ENCODE peak calls at places on chromosomes 6 and 20, in seven cellular contexts. One of them, this sample, is unnamed.

GRCh38 chr6:133632206-133632605 is 256.7 kb upstream of the TCF21 start:
- DNase-seq in B cell: no peak
- DNase-seq in cerebellum: no peak
- DNase-seq in amniotic stem cell: no peak
- DNase-seq in activated naive CD8-positive, alpha-beta T cell treated with anti-CD3 and anti-CD28 coated beads, Interleukin-2, amount 50 U/mL, for 24 hours: no peak
- DNase-seq in activated CD8-positive, alpha-beta memory T cell treated with anti-CD3 and anti-CD28 coated beads for 4 hours: no peak
- DNase-seq in posterior cingulate gyrus: no peak
- DNase-seq in this sample: no peak

GRCh38 chr20:52490715-52491430 is 299.3 kb upstream of the ZFP64 start:
- DNase-seq in B cell: no peak
- DNase-seq in cerebellum: no peak
- DNase-seq in amniotic stem cell: peak
- DNase-seq in activated naive CD8-positive, alpha-beta T cell treated with anti-CD3 and anti-CD28 coated beads, Interleukin-2, amount 50 U/mL, for 24 hours: no peak
- DNase-seq in activated CD8-positive, alpha-beta memory T cell treated with anti-CD3 and anti-CD28 coated beads for 4 hours: no peak
- DNase-seq in posterior cingulate gyrus: no peak
- DNase-seq in this sample: no peak

GRCh38 chr6:31970604-31971271 is 1.2 kb downstream of the DXO start:
- DNase-seq in B cell: no peak
- DNase-seq in cerebellum: peak
- DNase-seq in amniotic stem cell: no peak
- DNase-seq in activated naive CD8-positive, alpha-beta T cell treated with anti-CD3 and anti-CD28 coated beads, Interleukin-2, amount 50 U/mL, for 24 hours: no peak
- DNase-seq in activated CD8-positive, alpha-beta memory T cell treated with anti-CD3 and anti-CD28 coated beads for 4 hours: no peak
- DNase-seq in posterior cingulate gyrus: no peak
- DNase-seq in this sample: peak

GRCh38 chr6:144870796-144871195 is 585.7 kb downstream of the UTRN start:
- DNase-seq in B cell: no peak
- DNase-seq in cerebellum: no peak
- DNase-seq in amniotic stem cell: no peak
- DNase-seq in activated naive CD8-positive, alpha-beta T cell treated with anti-CD3 and anti-CD28 coated beads, Interleukin-2, amount 50 U/mL, for 24 hours: no peak
- DNase-seq in activated CD8-positive, alpha-beta memory T cell treated with anti-CD3 and anti-CD28 coated beads for 4 hours: no peak
- DNase-seq in posterior cingulate gyrus: no peak
- DNase-seq in this sample: no peak

GRCh38 chr20:41268402-41268801 is 49.1 kb downstream of the ZHX3 start:
- DNase-seq in B cell: no peak
- DNase-seq in cerebellum: no peak
- DNase-seq in amniotic stem cell: no peak
- DNase-seq in activated naive CD8-positive, alpha-beta T cell treated with anti-CD3 and anti-CD28 coated beads, Interleukin-2, amount 50 U/mL, for 24 hours: no peak
- DNase-seq in activated CD8-positive, alpha-beta memory T cell treated with anti-CD3 and anti-CD28 coated beads for 4 hours: no peak
- DNase-seq in posterior cingulate gyrus: no peak
- DNase-seq in this sample: no peak

GRCh38 chr6:99885051-99885450 is 109.0 kb downstream of the MCHR2 start:
- DNase-seq in B cell: no peak
- DNase-seq in cerebellum: no peak
- DNase-seq in amniotic stem cell: no peak
- DNase-seq in activated naive CD8-positive, alpha-beta T cell treated with anti-CD3 and anti-CD28 coated beads, Interleukin-2, amount 50 U/mL, for 24 hours: no peak
- DNase-seq in activated CD8-positive, alpha-beta memory T cell treated with anti-CD3 and anti-CD28 coated beads for 4 hours: no peak
- DNase-seq in posterior cingulate gyrus: no peak
- DNase-seq in this sample: no peak

GRCh38 chr6:142567476-142567875 is 265.7 kb downstream of the ADGRG6 start:
- DNase-seq in B cell: no peak
- DNase-seq in cerebellum: no peak
- DNase-seq in amniotic stem cell: no peak
- DNase-seq in activated naive CD8-positive, alpha-beta T cell treated with anti-CD3 and anti-CD28 coated beads, Interleukin-2, amount 50 U/mL, for 24 hours: no peak
- DNase-seq in activated CD8-positive, alpha-beta memory T cell treated with anti-CD3 and anti-CD28 coated beads for 4 hours: no peak
- DNase-seq in posterior cingulate gyrus: no peak
- DNase-seq in this sample: no peak

GRCh38 chr20:3068986-3069900 is 2.2 kb upstream of the OXT start:
- DNase-seq in B cell: peak
- DNase-seq in cerebellum: no peak
- DNase-seq in amniotic stem cell: no peak
- DNase-seq in activated naive CD8-positive, alpha-beta T cell treated with anti-CD3 and anti-CD28 coated beads, Interleukin-2, amount 50 U/mL, for 24 hours: no peak
- DNase-seq in activated CD8-positive, alpha-beta memory T cell treated with anti-CD3 and anti-CD28 coated beads for 4 hours: no peak
- DNase-seq in posterior cingulate gyrus: no peak
- DNase-seq in this sample: no peak

GRCh38 chr6:14001329-14002012 is 76.7 kb downstream of the RNF182 start:
- DNase-seq in B cell: no peak
- DNase-seq in cerebellum: no peak
- DNase-seq in amniotic stem cell: peak
- DNase-seq in activated naive CD8-positive, alpha-beta T cell treated with anti-CD3 and anti-CD28 coated beads, Interleukin-2, amount 50 U/mL, for 24 hours: no peak
- DNase-seq in activated CD8-positive, alpha-beta memory T cell treated with anti-CD3 and anti-CD28 coated beads for 4 hours: no peak
- DNase-seq in posterior cingulate gyrus: no peak
- DNase-seq in this sample: peak

GRCh38 chr20:63957004-63957689 is 931 bp upstream of the UCKL1 start:
- DNase-seq in B cell: peak
- DNase-seq in cerebellum: no peak
- DNase-seq in amniotic stem cell: no peak
- DNase-seq in activated naive CD8-positive, alpha-beta T cell treated with anti-CD3 and anti-CD28 coated beads, Interleukin-2, amount 50 U/mL, for 24 hours: peak
- DNase-seq in activated CD8-positive, alpha-beta memory T cell treated with anti-CD3 and anti-CD28 coated beads for 4 hours: no peak
- DNase-seq in posterior cingulate gyrus: no peak
- DNase-seq in this sample: no peak

GRCh38 chr6:81731814-81732213 is 20.7 kb downstream of the TENT5A start:
- DNase-seq in B cell: no peak
- DNase-seq in cerebellum: no peak
- DNase-seq in amniotic stem cell: no peak
- DNase-seq in activated naive CD8-positive, alpha-beta T cell treated with anti-CD3 and anti-CD28 coated beads, Interleukin-2, amount 50 U/mL, for 24 hours: no peak
- DNase-seq in activated CD8-positive, alpha-beta memory T cell treated with anti-CD3 and anti-CD28 coated beads for 4 hours: no peak
- DNase-seq in posterior cingulate gyrus: no peak
- DNase-seq in this sample: no peak

GRCh38 chr6:112881027-112881426 is 533.9 kb downstream of the RFPL4B start:
- DNase-seq in B cell: no peak
- DNase-seq in cerebellum: no peak
- DNase-seq in amniotic stem cell: peak
- DNase-seq in activated naive CD8-positive, alpha-beta T cell treated with anti-CD3 and anti-CD28 coated beads, Interleukin-2, amount 50 U/mL, for 24 hours: no peak
- DNase-seq in activated CD8-positive, alpha-beta memory T cell treated with anti-CD3 and anti-CD28 coated beads for 4 hours: no peak
- DNase-seq in posterior cingulate gyrus: no peak
- DNase-seq in this sample: no peak

GRCh38 chr6:131555992-131556391 is 17.0 kb upstream of the ARG1 start:
- DNase-seq in B cell: no peak
- DNase-seq in cerebellum: no peak
- DNase-seq in amniotic stem cell: no peak
- DNase-seq in activated naive CD8-positive, alpha-beta T cell treated with anti-CD3 and anti-CD28 coated beads, Interleukin-2, amount 50 U/mL, for 24 hours: no peak
- DNase-seq in activated CD8-positive, alpha-beta memory T cell treated with anti-CD3 and anti-CD28 coated beads for 4 hours: no peak
- DNase-seq in posterior cingulate gyrus: no peak
- DNase-seq in this sample: no peak

GRCh38 chr6:37134622-37135191 is 35.2 kb upstream of the PIM1 start:
- DNase-seq in B cell: no peak
- DNase-seq in cerebellum: no peak
- DNase-seq in amniotic stem cell: peak
- DNase-seq in activated naive CD8-positive, alpha-beta T cell treated with anti-CD3 and anti-CD28 coated beads, Interleukin-2, amount 50 U/mL, for 24 hours: no peak
- DNase-seq in activated CD8-positive, alpha-beta memory T cell treated with anti-CD3 and anti-CD28 coated beads for 4 hours: no peak
- DNase-seq in posterior cingulate gyrus: no peak
- DNase-seq in this sample: no peak

This sample was measured in NCI-H446.